ENCODE peak calls at places on chromosomes 16 and 17, in five cellular contexts. C is naive thymus-derived CD8-positive, alpha-beta T cell; H is BE2C; Z is effector memory CD4-positive, alpha-beta T cell; T is heart right ventricle. K is an unnamed sample.

GRCh38 chr17:1918346-1919021 is 88.7 kb downstream of the RPA1 start:
- DNase-seq in C (no peak), H (no peak), Z (no peak), T (no peak), K (no peak)

GRCh38 chr16:1913327-1914083 is 4.7 kb downstream of the HS3ST6 start:
- DNase-seq in C (no peak), H (no peak), Z (no peak), T (no peak), K (peak)

GRCh38 chr16:27251561-27252205 is 16.9 kb downstream of the NSMCE1 start:
- DNase-seq in C (no peak), H (no peak), Z (no peak), T (no peak), K (no peak)

GRCh38 chr17:30961213-30962188 is 9.3 kb upstream of the RNF135 start:
- DNase-seq in C (no peak), H (no peak), Z (no peak), T (no peak), K (no peak)

GRCh38 chr17:78129385-78130079 is 977 bp upstream of the TMC6 start:
- DNase-seq in C (peak), H (no peak), Z (peak), T (peak), K (no peak)

GRCh38 chr16:56330476-56330875 is 94.9 kb downstream of the AMFR start:
- DNase-seq in C (no peak), H (no peak), Z (no peak), T (no peak), K (no peak)

GRCh38 chr17:76272541-76273434 is 7.6 kb downstream of the UBALD2 start:
- DNase-seq in C (peak), H (no peak), Z (peak), T (no peak), K (no peak)

GRCh38 chr16:58127634-58128033 is 1.5 kb downstream of the CFAP20 start:
- DNase-seq in C (no peak), H (no peak), Z (no peak), T (no peak), K (no peak)

GRCh38 chr17:35159926-35160325 is 12.3 kb downstream of the UNC45B start:
- DNase-seq in C (no peak), H (no peak), Z (no peak), T (no peak), K (no peak)

GRCh38 chr17:75135946-75136345 is 4.4 kb upstream of the NT5C start:
- DNase-seq in C (no peak), H (no peak), Z (no peak), T (no peak), K (no peak)

GRCh38 chr16:64974381-64974780 is 147.5 kb downstream of the CDH11 start:
- DNase-seq in C (no peak), H (no peak), Z (no peak), T (no peak), K (no peak)

GRCh38 chr17:59423137-59423703 is 91.8 kb downstream of the YPEL2 start:
- DNase-seq in C (no peak), H (peak), Z (no peak), T (peak), K (no peak)

GRCh38 chr17:58348038-58348437 is 4.0 kb downstream of the SUPT4H1 start:
- DNase-seq in C (no peak), H (no peak), Z (no peak), T (no peak), K (no peak)

GRCh38 chr17:59899099-59899498 is 6.2 kb downstream of the RPS6KB1 start:
- DNase-seq in C (peak), H (no peak), Z (no peak), T (no peak), K (no peak)

GRCh38 chr16:24036614-24037013 is 200.8 kb downstream of the PRKCB start:
- DNase-seq in C (peak), H (peak), Z (peak), T (no peak), K (peak)

GRCh38 chr16:22195695-22196558 is 10.2 kb upstream of the EEF2K start:
- DNase-seq in C (peak), H (peak), Z (peak), T (peak), K (peak)

GRCh38 chr17:39165178-39165843 is 650 bp downstream of the ARL5C start:
- DNase-seq in C (no peak), H (no peak), Z (no peak), T (no peak), K (no peak)

K was measured in lung.